ENCODE peak calls at places on chromosome 17, in eight cellular contexts. E, S, A, M, K, X, F and J are unnamed samples.

GRCh38 chr17:19012171-19013080 is 7.9 kb upstream of the FAM83G start:
- DNase-seq in E (no peak), S (no peak), A (no peak), M (no peak), K (no peak), X (no peak), F (no peak), J (no peak)

GRCh38 chr17:69523252-69523861 is 108.9 kb downstream of the MAP2K6 start:
- DNase-seq in E (peak; percentile 37), S (peak; percentile 61), A (no peak), M (peak; percentile 62), K (no peak), X (no peak), F (no peak), J (peak; percentile 15)

GRCh38 chr17:17141860-17142552 is 64.1 kb downstream of the PLD6 start:
- DNase-seq in E (peak; percentile 98), S (peak; percentile 19), A (peak; percentile 30), M (peak; percentile 71), K (no peak), X (peak; percentile 42), F (no peak), J (no peak)

GRCh38 chr17:50184057-50184456 is 17.4 kb downstream of the COL1A1 start:
- DNase-seq in E (peak; percentile 85), S (no peak), A (no peak), M (no peak), K (no peak), X (no peak), F (no peak), J (peak; percentile 20)

GRCh38 chr17:45785373-45786193 is 1.5 kb downstream of the CRHR1 start:
- DNase-seq in E (peak; percentile 79), S (no peak), A (no peak), M (no peak), K (no peak), X (peak; percentile 5), F (no peak), J (no peak)

GRCh38 chr17:32757963-32758362 is 119.0 kb downstream of the MYO1D start:
- DNase-seq in E (no peak), S (no peak), A (no peak), M (no peak), K (no peak), X (no peak), F (no peak), J (no peak)

GRCh38 chr17:78043031-78043430 is 84.5 kb downstream of the TNRC6C start:
- DNase-seq in E (no peak), S (no peak), A (no peak), M (no peak), K (no peak), X (no peak), F (no peak), J (no peak)

GRCh38 chr17:35612924-35613521 is 25.9 kb downstream of the AP2B1 start:
- DNase-seq in E (peak; percentile 50), S (peak; percentile 44), A (peak; percentile 8), M (peak; percentile 60), K (peak; percentile 62), X (peak; percentile 25), F (no peak), J (peak; percentile 75)

GRCh38 chr17:68383443-68384321 is 73.6 kb downstream of the WIPI1 start:
- DNase-seq in E (no peak), S (peak; percentile 99), A (no peak), M (no peak), K (no peak), X (peak; percentile 30), F (peak; percentile 71), J (no peak)

GRCh38 chr17:4721203-4722135 is 9.8 kb upstream of the MED11 start:
- DNase-seq in E (no peak), S (peak; percentile 55), A (no peak), M (peak; percentile 87), K (no peak), X (no peak), F (peak; percentile 83), J (no peak)

GRCh38 chr17:83200231-83200699 is 120.9 kb downstream of the METRNL start:
- DNase-seq in E (no peak), S (peak; percentile 52), A (peak; percentile 75), M (no peak), K (peak; percentile 66), X (peak; percentile 85), F (peak; percentile 87), J (no peak)

GRCh38 chr17:74768763-74769114 is 7.4 kb downstream of the NAT9 start:
- DNase-seq in E (no peak), S (no peak), A (no peak), M (no peak), K (no peak), X (no peak), F (no peak), J (no peak)

GRCh38 chr17:3916013-3916696 is at the start of gene P2RX1:
- DNase-seq in E (peak; percentile 48), S (no peak), A (peak; percentile 34), M (no peak), K (no peak), X (peak; percentile 62), F (peak; percentile 80), J (no peak)

GRCh38 chr17:78652024-78652423 is 74.8 kb upstream of the DNAH17 start:
- DNase-seq in E (no peak), S (no peak), A (no peak), M (no peak), K (no peak), X (no peak), F (no peak), J (no peak)

GRCh38 chr17:29390856-29391631 is 881 bp downstream of the TAOK1 start:
- DNase-seq in E (peak; percentile 80), S (no peak), A (no peak), M (peak; percentile 47), K (peak; percentile 67), X (peak; percentile 11), F (no peak), J (peak; percentile 75)

GRCh38 chr17:28948873-28949184 is 2.5 kb downstream of the PHF12 start:
- DNase-seq in E (no peak), S (no peak), A (no peak), M (no peak), K (no peak), X (no peak), F (no peak), J (no peak)

GRCh38 chr17:71959129-71959528 is 161.7 kb upstream of the SOX9 start:
- DNase-seq in E (peak; percentile 40), S (peak; percentile 26), A (no peak), M (peak; percentile 25), K (no peak), X (no peak), F (no peak), J (peak; percentile 45)

GRCh38 chr17:80082403-80083135 is 18.8 kb upstream of the GAA start:
- DNase-seq in E (peak; percentile 96), S (peak; percentile 78), A (peak; percentile 39), M (peak; percentile 70), K (peak; percentile 75), X (peak; percentile 69), F (no peak), J (peak; percentile 84)

GRCh38 chr17:78144146-78144719 is 2.0 kb upstream of the C17orf99 start:
- DNase-seq in E (no peak), S (no peak), A (no peak), M (peak; percentile 80), K (no peak), X (no peak), F (peak; percentile 91), J (peak; percentile 81)

GRCh38 chr17:50785942-50786570 is 18.7 kb upstream of the ANKRD40CL start:
- DNase-seq in E (no peak), S (no peak), A (no peak), M (no peak), K (no peak), X (no peak), F (no peak), J (peak; percentile 24)

GRCh38 chr17:66549312-66549705 is 246.9 kb downstream of the PRKCA start:
- DNase-seq in E (no peak), S (no peak), A (no peak), M (peak; percentile 95), K (no peak), X (no peak), F (no peak), J (no peak)

GRCh38 chr17:59427425-59427921 is 96.0 kb downstream of the YPEL2 start:
- DNase-seq in E (no peak), S (no peak), A (peak; percentile 34), M (peak; percentile 36), K (no peak), X (peak; percentile 40), F (no peak), J (no peak)

GRCh38 chr17:17350491-17351355 is 47.5 kb downstream of the NT5M start:
- DNase-seq in E (peak; percentile 89), S (no peak), A (no peak), M (peak; percentile 50), K (no peak), X (no peak), F (peak; percentile 60), J (no peak)

GRCh38 chr17:50397111-50397918 is at the start of gene LRRC59:
- DNase-seq in E (peak; percentile 95), S (peak; percentile 67), A (peak; percentile 94), M (peak; percentile 85), K (peak; percentile 95), X (peak; percentile 96), F (peak; percentile 95), J (peak; percentile 91)

GRCh38 chr17:60964160-60964559 is 286.5 kb downstream of the BCAS3 start:
- DNase-seq in E (no peak), S (no peak), A (no peak), M (no peak), K (no peak), X (no peak), F (no peak), J (no peak)

GRCh38 chr17:35645923-35646322 is 58.8 kb downstream of the AP2B1 start:
- DNase-seq in E (no peak), S (no peak), A (no peak), M (no peak), K (no peak), X (no peak), F (no peak), J (no peak)

GRCh38 chr17:14201595-14201994 is 35.1 kb downstream of the CDRT15 start:
- DNase-seq in E (no peak), S (no peak), A (no peak), M (no peak), K (peak; percentile 88), X (peak; percentile 31), F (no peak), J (no peak)

GRCh38 chr17:35448214-35448898 is at the start of gene SLFN13:
- DNase-seq in E (peak; percentile 86), S (peak; percentile 11), A (peak; percentile 93), M (peak; percentile 93), K (peak; percentile 90), X (peak; percentile 95), F (peak; percentile 89), J (no peak)

GRCh38 chr17:41518789-41519449 is at the start of gene KRT15:
- DNase-seq in E (no peak), S (no peak), A (no peak), M (peak; percentile 27), K (no peak), X (no peak), F (no peak), J (peak; percentile 97)

GRCh38 chr17:40283662-40284061 is 4.0 kb upstream of the CDC6 start:
- DNase-seq in E (no peak), S (peak; percentile 43), A (no peak), M (peak; percentile 93), K (no peak), X (no peak), F (no peak), J (no peak)

GRCh38 chr17:16944334-16945140 is 27.4 kb downstream of the TNFRSF13B start:
- DNase-seq in E (no peak), S (no peak), A (no peak), M (no peak), K (no peak), X (no peak), F (no peak), J (no peak)

GRCh38 chr17:76544123-76544915 is 4.5 kb downstream of the PRCD start:
- DNase-seq in E (peak; percentile 72), S (no peak), A (no peak), M (no peak), K (peak; percentile 57), X (no peak), F (peak; percentile 63), J (peak; percentile 35)

GRCh38 chr17:58534901-58535421 is 20.5 kb upstream of the MTMR4 start:
- DNase-seq in E (no peak), S (no peak), A (no peak), M (peak; percentile 38), K (no peak), X (no peak), F (no peak), J (no peak)

GRCh38 chr17:63358956-63359355 is 87.2 kb downstream of the CYB561 start:
- DNase-seq in E (no peak), S (no peak), A (no peak), M (no peak), K (no peak), X (no peak), F (no peak), J (no peak)